ENCODE peak calls at places on chromosomes 12 and 14, in seven cellular contexts. G, X, W, Y, F, R and Q are unnamed samples.

GRCh38 chr12:95282266-95282665 is 64.7 kb downstream of the VEZT start:
- DNase-seq in R (no peak), W (peak), G (no peak), F (no peak), Y (no peak), X (no peak), Q (no peak)

GRCh38 chr12:120783197-120783596 is 57.6 kb downstream of the ACADS start:
- DNase-seq in G (peak), W (no peak), F (no peak), X (no peak), Y (no peak), R (no peak), Q (no peak)

GRCh38 chr12:67517181-67517887 is 131.2 kb upstream of the DYRK2 start:
- DNase-seq in X (peak), F (no peak), G (no peak), W (no peak), Y (no peak), R (no peak), Q (peak)

GRCh38 chr14:38065101-38065762 is 142.5 kb upstream of the SSTR1 start:
- DNase-seq in X (no peak), W (no peak), G (no peak), R (no peak), Y (no peak), F (peak), Q (no peak)

GRCh38 chr14:100775351-100775830 is 48.7 kb downstream of the DLK1 start:
- DNase-seq in R (peak), Y (no peak), W (no peak), F (no peak), X (no peak), G (no peak), Q (no peak)

GRCh38 chr14:100022772-100023451 is 42.3 kb upstream of the EVL start:
- DNase-seq in Y (no peak), F (no peak), R (no peak), W (peak), X (no peak), G (no peak), Q (peak)

GRCh38 chr14:94681300-94682060 is 69.3 kb downstream of the SERPINA3 start:
- DNase-seq in Y (no peak), R (no peak), G (peak), W (peak), X (no peak), F (peak), Q (peak)

GRCh38 chr12:127823801-127824200 is 443.2 kb upstream of the TMEM132C start:
- DNase-seq in Y (no peak), W (no peak), R (no peak), G (no peak), X (no peak), F (no peak), Q (no peak)

GRCh38 chr12:72485017-72485701 is 213.0 kb downstream of the TRHDE start:
- DNase-seq in G (no peak), F (no peak), R (no peak), Y (no peak), X (no peak), W (no peak), Q (no peak)

GRCh38 chr12:6123258-6123657 is 1.2 kb downstream of the VWF start:
- DNase-seq in F (no peak), G (peak), X (no peak), R (no peak), W (no peak), Y (no peak), Q (no peak)

GRCh38 chr12:16121953-16122352 is 155.5 kb downstream of the SLC15A5 start:
- DNase-seq in Y (no peak), X (no peak), G (no peak), F (peak), R (no peak), W (no peak), Q (no peak)

GRCh38 chr12:69284131-69284530 is 44.8 kb downstream of the CPSF6 start:
- DNase-seq in Y (peak), G (peak), X (peak), W (peak), F (peak), R (no peak), Q (peak)

GRCh38 chr12:19528750-19529149 is 89.5 kb downstream of the AEBP2 start:
- DNase-seq in R (no peak), X (no peak), Y (no peak), G (no peak), W (no peak), F (no peak), Q (no peak)

GRCh38 chr12:5246196-5246595 is 185.7 kb upstream of the NTF3 start:
- DNase-seq in X (no peak), G (no peak), Y (no peak), W (no peak), R (no peak), F (peak), Q (no peak)

GRCh38 chr12:46450279-46450748 is 77.7 kb upstream of the SLC38A2 start:
- DNase-seq in X (peak), G (peak), R (no peak), F (no peak), Y (peak), W (no peak), Q (peak)

GRCh38 chr14:22428681-22429315 is 160.2 kb downstream of the DAD1 start:
- DNase-seq in G (peak), Y (no peak), W (no peak), R (no peak), F (no peak), X (no peak), Q (no peak)

GRCh38 chr12:16282978-16283377 is 5.5 kb upstream of the SLC15A5 start:
- DNase-seq in X (no peak), Y (no peak), F (no peak), R (no peak), W (no peak), G (no peak), Q (no peak)

GRCh38 chr12:12333980-12334709 is 15.9 kb downstream of the MANSC1 start:
- DNase-seq in F (peak), G (peak), W (peak), X (no peak), Y (peak), R (no peak), Q (no peak)

GRCh38 chr14:91113829-91114078 is at the start of gene DGLUCY:
- DNase-seq in F (no peak), X (no peak), W (peak), R (no peak), G (no peak), Y (peak), Q (peak)

GRCh38 chr12:4109826-4110225 is 163.7 kb upstream of the CCND2 start:
- DNase-seq in X (no peak), W (no peak), G (no peak), Y (no peak), R (no peak), F (no peak), Q (no peak)

GRCh38 chr12:124109760-124110159 is 136.7 kb downstream of the ZNF664 start:
- DNase-seq in X (no peak), R (no peak), W (no peak), F (peak), G (peak), Y (no peak), Q (no peak)

GRCh38 chr14:54567634-54568561 is 970 bp downstream of the SAMD4A start:
- DNase-seq in W (peak), F (peak), R (no peak), G (peak), Y (peak), X (no peak), Q (peak)

GRCh38 chr14:80465541-80466220 is 254.4 kb upstream of the DIO2 start:
- DNase-seq in W (no peak), R (no peak), F (no peak), G (no peak), Y (no peak), X (no peak), Q (no peak)

GRCh38 chr14:26128931-26129674 is 468.7 kb downstream of the NOVA1 start:
- DNase-seq in W (no peak), G (peak), F (no peak), X (no peak), R (no peak), Y (no peak), Q (no peak)

GRCh38 chr12:89251326-89252237 is 100.7 kb downstream of the DUSP6 start:
- DNase-seq in W (no peak), R (no peak), Y (no peak), X (no peak), G (no peak), F (no peak), Q (no peak)

GRCh38 chr12:65656904-65657351 is 167.4 kb upstream of the HMGA2 start:
- DNase-seq in X (no peak), W (no peak), G (peak), Y (no peak), R (no peak), F (no peak), Q (no peak)

GRCh38 chr12:106133136-106134087 is 5.3 kb downstream of the NUAK1 start:
- DNase-seq in Y (no peak), R (no peak), W (no peak), G (no peak), X (no peak), F (peak), Q (no peak)

GRCh38 chr14:35331605-35332516 is 39.7 kb downstream of the PSMA6 start:
- DNase-seq in R (no peak), Y (no peak), W (peak), X (peak), F (peak), G (no peak), Q (no peak)

GRCh38 chr14:99397698-99398097 is 83.0 kb downstream of the SETD3 start:
- DNase-seq in R (no peak), Y (no peak), F (no peak), G (no peak), X (no peak), W (no peak), Q (no peak)

GRCh38 chr12:58249610-58250009 is 308.2 kb downstream of the ATP23 start:
- DNase-seq in F (no peak), R (no peak), Y (peak), X (no peak), G (peak), W (no peak), Q (no peak)

GRCh38 chr14:22526210-22526609 is 62.8 kb downstream of the DAD1 start:
- DNase-seq in W (no peak), X (no peak), Y (no peak), R (no peak), G (no peak), F (no peak), Q (no peak)

GRCh38 chr12:109613611-109614455 is 40.2 kb downstream of the MVK start:
- DNase-seq in R (no peak), Y (no peak), G (no peak), W (no peak), F (peak), X (no peak), Q (no peak)

GRCh38 chr14:60247994-60248696 is 876 bp upstream of the PPM1A start:
- DNase-seq in Y (peak), F (peak), G (peak), W (peak), R (peak), X (peak), Q (peak)

GRCh38 chr14:35336171-35337073 is 44.2 kb downstream of the PSMA6 start:
- DNase-seq in W (peak), G (peak), Y (peak), F (peak), X (peak), R (peak), Q (peak)

GRCh38 chr14:100402631-100403030 is 79.5 kb downstream of the SLC25A47 start:
- DNase-seq in W (no peak), Y (no peak), X (no peak), G (peak), F (no peak), R (no peak), Q (no peak)

GRCh38 chr12:116216022-116216756 is 61.3 kb downstream of the MED13L start:
- DNase-seq in G (no peak), Y (no peak), R (no peak), F (no peak), W (no peak), X (no peak), Q (no peak)

GRCh38 chr12:116217045-116217444 is 60.4 kb downstream of the MED13L start:
- DNase-seq in R (no peak), W (no peak), X (no peak), Y (no peak), G (no peak), F (no peak), Q (no peak)

GRCh38 chr12:116215021-116215420 is 62.5 kb downstream of the MED13L start:
- DNase-seq in R (no peak), W (no peak), X (no peak), F (no peak), G (no peak), Y (no peak), Q (no peak)

GRCh38 chr12:116222358-116222757 is 55.1 kb downstream of the MED13L start:
- DNase-seq in X (no peak), F (no peak), R (no peak), W (peak), G (peak), Y (no peak), Q (peak)

DNA sequence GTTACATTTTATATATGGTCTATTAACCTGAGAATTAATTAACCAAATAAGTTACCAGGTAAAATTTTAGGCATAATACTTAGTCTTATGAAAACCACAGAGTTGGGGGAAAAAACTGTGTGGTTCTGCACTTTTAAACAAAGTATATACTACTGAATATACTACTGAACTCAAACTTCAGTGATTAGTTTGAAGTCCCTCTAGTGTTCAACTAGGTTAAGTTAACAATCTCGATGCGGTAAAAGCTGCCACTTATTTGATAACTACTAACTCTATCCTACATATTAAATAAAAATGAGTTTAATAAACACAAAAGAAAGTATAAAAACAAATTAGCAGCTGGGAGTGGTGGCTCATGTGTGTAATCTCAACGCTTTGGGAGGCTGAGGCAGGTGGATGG is 56.7 kb downstream of the MED13L start:
- DNase-seq in X (no peak), W (no peak), R (no peak), F (no peak), Y (no peak), G (no peak), Q (no peak)
- TF ChIP-seq CTCF in X (no peak), W (no peak), R (no peak), F (no peak), Y (no peak), G (no peak), Q (no peak)

DNA sequence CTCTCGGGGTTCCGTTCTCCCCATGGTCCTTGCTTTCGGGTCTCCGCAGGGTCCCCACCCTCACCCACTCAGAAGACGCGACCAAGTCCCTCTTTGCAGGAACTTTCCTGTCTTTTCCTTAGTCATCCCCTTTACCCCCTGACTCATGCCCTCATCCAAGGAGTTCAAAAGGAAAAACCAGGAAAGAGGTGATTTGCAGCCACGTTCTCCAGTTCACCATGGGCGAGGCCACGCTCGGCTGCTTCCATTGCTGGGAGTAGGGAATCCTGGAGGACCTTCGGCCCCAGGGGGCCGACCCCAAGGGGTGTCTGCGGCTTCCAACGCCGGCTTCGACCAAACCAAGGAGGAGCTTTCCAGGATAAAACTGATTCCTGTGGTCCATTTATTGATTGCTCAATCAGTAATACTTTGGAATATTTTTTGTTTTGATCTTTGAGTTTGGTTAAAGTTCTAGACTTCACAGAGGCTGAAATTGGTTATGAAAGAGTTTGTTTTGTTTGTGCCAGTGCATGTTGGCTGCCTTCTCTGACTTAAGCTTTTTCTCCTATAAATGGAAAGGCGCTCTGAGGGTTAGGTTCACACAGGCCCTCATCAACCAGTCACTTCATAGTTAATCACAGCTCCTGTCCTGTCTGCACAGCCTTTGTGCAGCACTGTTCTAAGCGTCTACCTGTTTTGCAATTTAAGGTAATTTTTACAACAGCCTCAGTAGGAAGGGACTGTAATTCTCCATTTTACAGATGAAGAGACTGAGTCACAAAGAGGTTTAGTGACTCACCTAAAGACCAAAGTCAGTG is 827 bp downstream of the ALDH2 start:
- DNase-seq in Y (peak), R (no peak), F (peak), X (no peak), W (peak), G (peak), Q (no peak)
- H3K4me3 ChIP-seq in Y (peak), R (peak), F (peak), X (peak), W (peak), G (peak), Q (peak)

DNA sequence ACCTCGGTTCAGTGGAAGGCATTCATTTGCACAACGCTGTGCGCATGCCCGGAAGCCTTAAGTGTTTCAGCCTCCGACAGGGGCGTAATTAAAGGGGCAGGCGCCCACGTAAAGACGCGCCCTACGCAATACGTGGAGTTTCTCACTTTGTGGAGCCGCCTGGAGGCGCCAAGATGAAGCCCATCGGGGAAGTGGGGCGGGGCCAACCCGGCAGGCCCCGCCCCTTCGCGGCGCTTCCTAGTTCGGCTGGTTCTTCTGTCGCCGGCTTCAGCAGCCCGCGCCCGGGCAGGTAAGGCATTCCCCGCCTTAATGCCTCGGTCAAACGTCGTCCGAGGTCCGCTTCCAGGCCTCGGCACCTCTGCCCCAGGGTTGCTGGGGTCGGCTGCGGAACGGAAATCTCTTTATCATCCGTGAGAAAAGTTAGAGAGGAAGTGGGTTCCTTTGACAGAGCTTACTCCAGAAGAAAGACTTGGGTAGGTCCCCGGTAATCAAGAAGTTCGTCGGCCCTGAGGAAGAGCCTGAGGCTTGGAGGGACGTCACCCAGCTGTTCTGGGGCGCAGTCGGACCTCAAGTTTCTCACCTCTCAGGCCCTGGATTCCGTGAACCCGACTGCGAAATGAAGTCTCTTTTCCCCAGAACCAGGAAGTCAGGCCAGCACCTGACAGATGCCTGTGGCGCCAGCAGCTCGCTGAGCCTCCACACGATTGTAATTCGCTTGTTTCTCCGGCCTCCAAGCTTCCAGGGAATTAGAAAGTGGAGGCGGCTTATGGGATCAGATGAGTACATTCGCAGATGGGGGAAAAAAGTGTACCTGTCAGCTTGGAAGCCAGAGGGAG is at the start of the genes IRAK4 and PUS7L:
- DNase-seq in Y (no peak), R (peak), W (peak), G (peak), F (peak), X (peak), Q (peak)
- TF ChIP-seq CTCF in Y (peak), R (no peak), W (peak), G (peak), F (peak), X (no peak), Q (peak)

GRCh38 chr14:61766136-61766535 is 3.9 kb downstream of the SNAPC1 start:
- DNase-seq in Y (no peak), G (peak), X (no peak), F (no peak), W (no peak), R (no peak), Q (no peak)

GRCh38 chr14:61764342-61765122 is 2.3 kb downstream of the SNAPC1 start:
- DNase-seq in R (no peak), W (no peak), X (no peak), F (no peak), G (peak), Y (no peak), Q (no peak)

GRCh38 chr14:61768240-61768639 is 6.0 kb downstream of the SNAPC1 start:
- DNase-seq in W (no peak), Y (no peak), F (no peak), R (no peak), X (no peak), G (no peak), Q (no peak)

GRCh38 chr14:61761959-61762786 is at the start of gene SNAPC1:
- DNase-seq in Y (peak), X (peak), W (peak), G (peak), R (peak), F (peak), Q (peak)

GRCh38 chr14:61765225-61765943 is 3.2 kb downstream of the SNAPC1 start:
- DNase-seq in G (peak), R (no peak), F (no peak), X (no peak), Y (no peak), W (no peak), Q (no peak)
- H3K4me3 ChIP-seq in G (peak), R (no peak), F (peak), X (no peak), Y (peak), W (no peak), Q (no peak)

DNA sequence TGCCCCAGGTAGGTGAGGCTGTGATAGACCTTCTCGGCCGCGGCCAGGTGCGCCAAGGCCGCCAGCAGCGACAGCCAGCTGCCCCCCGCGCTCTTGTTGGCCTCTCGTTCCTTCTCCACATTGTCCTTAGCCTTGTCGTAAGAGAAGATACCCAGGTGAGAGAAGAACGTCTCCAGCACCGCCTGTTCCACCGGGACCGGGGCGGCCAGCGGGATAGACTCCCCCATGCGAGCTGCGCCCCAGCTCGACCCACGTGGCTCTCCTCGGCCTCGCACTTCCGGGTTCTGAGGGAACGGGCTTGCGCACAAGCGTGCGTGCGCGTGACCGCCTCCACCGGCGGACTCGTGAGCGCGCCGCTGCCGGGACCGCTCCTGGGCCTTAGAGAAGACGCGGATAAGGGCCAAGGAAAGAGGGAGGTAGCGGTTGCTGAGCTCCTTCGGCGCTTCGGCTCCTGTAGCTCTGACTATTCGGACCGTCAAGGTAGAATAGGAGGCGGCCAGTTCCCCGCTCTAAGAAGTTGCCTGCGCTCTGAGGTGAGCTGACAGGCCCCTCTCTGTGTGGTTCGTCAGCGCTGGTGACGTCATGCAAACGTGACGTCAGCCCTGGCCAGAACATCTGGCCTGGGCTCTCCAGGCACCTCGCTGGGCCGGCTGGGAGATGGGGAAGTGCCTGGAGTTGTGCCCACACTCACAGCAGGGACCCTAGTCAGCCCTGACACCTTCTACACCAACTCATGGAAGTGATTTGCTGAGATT is at the start of gene KICS2:
- DNase-seq in R (peak), W (peak), G (peak), F (peak), X (peak), Y (peak), Q (peak)
- TF ChIP-seq CTCF in R (no peak), W (no peak), G (no peak), F (no peak), X (no peak), Y (no peak), Q (no peak)